ENCODE peak calls at places on chromosomes 11 and 22, in four cellular contexts. F is GM10248; M is NCI-H69; D is stimulated activated CD8-positive, alpha-beta memory T cell treated with anti-CD3 and anti-CD28 coated beads, Interleukin-2, amount 100 ng/mL, for 1 hour. T is an unnamed sample.

GRCh38 chr11:3000032-3000961 is 8.2 kb upstream of the NAP1L4 start:
- DNase-seq in D (no peak), M (peak; percentile 99), F (no peak), T (peak; percentile 75)

GRCh38 chr11:85759915-85760314 is 51.0 kb downstream of the SYTL2 start:
- DNase-seq in M (no peak), F (no peak), D (no peak), T (no peak)

GRCh38 chr22:23538502-23538860 is 41.6 kb downstream of the IGLL1 start:
- DNase-seq in F (no peak), M (peak; percentile 16), D (no peak), T (peak; percentile 40)

GRCh38 chr11:66484825-66485380 is 4.7 kb downstream of the DPP3 start:
- DNase-seq in F (no peak), D (no peak), M (no peak), T (no peak)

GRCh38 chr11:2800655-2801531 is 84.7 kb downstream of the CDKN1C start:
- DNase-seq in D (no peak), F (no peak), M (no peak), T (peak; percentile 46)

GRCh38 chr22:29346659-29347058 is 31.2 kb upstream of the RASL10A start:
- DNase-seq in D (no peak), M (peak; percentile 36), F (no peak), T (no peak)

GRCh38 chr11:62799486-62799885 is 5.8 kb downstream of the NXF1 start:
- DNase-seq in M (no peak), F (no peak), D (no peak), T (peak; percentile 71)

GRCh38 chr11:129785383-129786111 is 30.1 kb upstream of the TMEM45B start:
- DNase-seq in D (no peak), F (no peak), M (peak; percentile 45), T (no peak)

GRCh38 chr22:48139776-48140175 is 1377.3 kb downstream of the TBC1D22A start:
- DNase-seq in F (no peak), D (no peak), M (no peak), T (no peak)

GRCh38 chr22:46081831-46082210 is 68.5 kb upstream of the PPARA start:
- DNase-seq in F (no peak), M (peak; percentile 69), D (no peak), T (no peak)

GRCh38 chr11:119895981-119896380 is 167.0 kb upstream of the NECTIN1 start:
- DNase-seq in D (no peak), M (no peak), F (no peak), T (no peak)

GRCh38 chr11:126102436-126102894 is 39.8 kb upstream of the CDON start:
- DNase-seq in M (no peak), D (no peak), F (no peak), T (peak; percentile 50)

GRCh38 chr11:18720811-18721575 is 5.0 kb downstream of the IGSF22 start:
- DNase-seq in D (peak; percentile 58), M (peak; percentile 81), F (peak; percentile 79), T (peak; percentile 80)

GRCh38 chr11:83068573-83068972 is 3.1 kb downstream of the RAB30 start:
- DNase-seq in M (no peak), F (no peak), D (no peak), T (no peak)

GRCh38 chr22:33544707-33545106 is 375.6 kb downstream of the LARGE1 start:
- DNase-seq in D (no peak), F (no peak), M (no peak), T (no peak)

GRCh38 chr11:26665946-26666345 is 55.9 kb downstream of the SLC5A12 start:
- DNase-seq in M (no peak), F (no peak), D (no peak), T (no peak)

GRCh38 chr22:19760652-19761002 is at the start of gene TBX1:
- DNase-seq in D (no peak), M (peak; percentile 47), F (no peak), T (peak; percentile 33)

GRCh38 chr11:69109101-69109500 is 46.6 kb upstream of the SMIM38 start:
- DNase-seq in D (no peak), F (no peak), M (no peak), T (peak; percentile 20)

GRCh38 chr11:10581481-10582019 is 13.1 kb upstream of the LYVE1 start:
- DNase-seq in D (no peak), M (no peak), F (no peak), T (no peak)

GRCh38 chr11:103266167-103266831 is 157.1 kb downstream of the DYNC2H1 start:
- DNase-seq in M (no peak), F (no peak), D (no peak), T (peak; percentile 46)

GRCh38 chr11:10397226-10397987 is 57.7 kb upstream of the AMPD3 start:
- DNase-seq in D (no peak), F (no peak), M (no peak), T (no peak)

GRCh38 chr11:28621648-28622215 is 513.5 kb downstream of the METTL15 start:
- DNase-seq in F (no peak), D (no peak), M (no peak), T (no peak)

GRCh38 chr11:117771197-117771596 is 25.8 kb downstream of the DSCAML1 start:
- DNase-seq in F (no peak), M (no peak), D (no peak), T (no peak)

GRCh38 chr22:20551805-20552449 is 44.5 kb downstream of the MED15 start:
- DNase-seq in F (no peak), D (no peak), M (no peak), T (peak; percentile 71)

GRCh38 chr22:41994506-41994905 is 4.1 kb upstream of the WBP2NL start:
- DNase-seq in D (no peak), M (no peak), F (no peak), T (no peak)

GRCh38 chr11:132674161-132674560 is 858.1 kb downstream of the OPCML start:
- DNase-seq in D (no peak), M (peak; percentile 23), F (no peak), T (no peak)

GRCh38 chr22:27336151-27337090 is 465.1 kb downstream of the MN1 start:
- DNase-seq in M (no peak), D (no peak), F (no peak), T (no peak)

GRCh38 chr22:35253946-35254345 is 3.3 kb upstream of the HMGXB4 start:
- DNase-seq in F (no peak), M (no peak), D (no peak), T (no peak)

GRCh38 chr11:115493488-115493887 is 10.7 kb downstream of the CADM1 start:
- DNase-seq in D (no peak), M (no peak), F (no peak), T (no peak)

GRCh38 chr22:23823331-23823791 is 15.4 kb downstream of the DERL3 start:
- DNase-seq in F (no peak), D (no peak), M (no peak), T (no peak)

GRCh38 chr11:49208006-49208721 is at the start of gene FOLH1:
- DNase-seq in F (peak; percentile 8), M (no peak), D (no peak), T (no peak)

GRCh38 chr22:22207845-22208564 is 36.6 kb upstream of the VPREB1 start:
- DNase-seq in M (peak; percentile 58), F (peak; percentile 84), D (peak; percentile 57), T (peak; percentile 81)

GRCh38 chr11:12235080-12235479 is 124.7 kb downstream of the MICAL2 start:
- DNase-seq in M (peak; percentile 17), F (no peak), D (no peak), T (no peak)

GRCh38 chr11:17883946-17884345 is 128.9 kb downstream of the SERGEF start:
- DNase-seq in D (no peak), M (no peak), F (no peak), T (no peak)

GRCh38 chr11:35174666-35175065 is 35.7 kb downstream of the CD44 start:
- DNase-seq in M (no peak), F (no peak), D (no peak), T (no peak)

GRCh38 chr11:47359586-47359985 is 7.1 kb upstream of the MYBPC3 start:
- DNase-seq in D (no peak), F (no peak), M (no peak), T (no peak)

GRCh38 chr11:9847636-9848035 is 183.8 kb downstream of the SWAP70 start:
- DNase-seq in M (no peak), D (no peak), F (no peak), T (no peak)